ENCODE peak calls at places on chromosomes 6 and 20, in eight cellular contexts. F is astrocyte of the spinal cord; U is activated T-helper 9 cell treated with anti-CD3 and anti-CD28 coated beads, Interleukin-2, amount 50 U/mL, for 16 hours; O is pancreas; B is fibroblast of mammary gland; Y is NCI-H2107; W is GDM1; A is stimulated activated CD4-positive, alpha-beta T cell treated with anti-CD3 and anti-CD28 coated beads, Interleukin-15, amount 100 ng/mL, for 1 hour. Q is an unnamed sample.

GRCh38 chr6:105711216-105711615 is 308.3 kb upstream of the PREP start:
- DNase-seq in F (no peak), U (no peak), O (no peak), B (peak; percentile 45), Y (no peak), W (no peak), A (no peak), Q (peak; percentile 25)

GRCh38 chr6:46014511-46015118 is 1.0 kb downstream of the CLIC5 start:
- DNase-seq in F (peak; percentile 5), U (no peak), O (no peak), B (no peak), Y (no peak), W (no peak), A (peak; percentile 5), Q (no peak)

GRCh38 chr6:104409913-104410312 is 449.8 kb downstream of the HACE1 start:
- DNase-seq in F (no peak), U (no peak), O (no peak), B (peak; percentile 37), Y (no peak), W (no peak), A (no peak), Q (no peak)

GRCh38 chr20:48694466-48694865 is 133.3 kb downstream of the PREX1 start:
- DNase-seq in F (no peak), U (no peak), O (no peak), B (no peak), Y (no peak), W (no peak), A (no peak), Q (no peak)

GRCh38 chr6:159807150-159807859 is 7.2 kb downstream of the PNLDC1 start:
- DNase-seq in F (no peak), U (no peak), O (no peak), B (no peak), Y (no peak), W (no peak), A (no peak), Q (no peak)

GRCh38 chr20:41150664-41151063 is 13.3 kb downstream of the PLCG1 start:
- DNase-seq in F (no peak), U (no peak), O (no peak), B (peak; percentile 23), Y (no peak), W (peak; percentile 22), A (no peak), Q (peak; percentile 54)

GRCh38 chr20:2585811-2586210 is 49.4 kb downstream of the TMC2 start:
- DNase-seq in F (peak; percentile 71), U (no peak), O (no peak), B (peak; percentile 70), Y (no peak), W (no peak), A (no peak), Q (peak; percentile 16)

GRCh38 chr20:59994697-59995122 is 36.5 kb downstream of the CDH26 start:
- DNase-seq in F (no peak), U (no peak), O (no peak), B (peak; percentile 61), Y (no peak), W (no peak), A (no peak), Q (no peak)

GRCh38 chr6:45512594-45512993 is 134.9 kb upstream of the SUPT3H start:
- DNase-seq in F (no peak), U (no peak), O (no peak), B (no peak), Y (no peak), W (no peak), A (no peak), Q (no peak)

GRCh38 chr6:144415014-144415413 is 129.9 kb downstream of the UTRN start:
- DNase-seq in F (peak; percentile 79), U (no peak), O (no peak), B (peak; percentile 88), Y (no peak), W (no peak), A (no peak), Q (no peak)

GRCh38 chr6:70166088-70166958 is 136.6 kb downstream of the COL9A1 start:
- DNase-seq in F (peak; percentile 32), U (no peak), O (peak; percentile 86), B (peak; percentile 38), Y (peak; percentile 9), W (no peak), A (peak; percentile 1), Q (peak; percentile 67)

GRCh38 chr6:69286341-69286740 is 510.5 kb downstream of the LMBRD1 start:
- DNase-seq in F (no peak), U (no peak), O (no peak), B (no peak), Y (no peak), W (no peak), A (no peak), Q (no peak)

GRCh38 chr6:117231466-117231865 is 33.9 kb upstream of the VGLL2 start:
- DNase-seq in F (no peak), U (no peak), O (no peak), B (no peak), Y (no peak), W (no peak), A (no peak), Q (no peak)

GRCh38 chr6:3394671-3395070 is 62.2 kb downstream of the SLC22A23 start:
- DNase-seq in F (no peak), U (no peak), O (no peak), B (no peak), Y (no peak), W (no peak), A (no peak), Q (no peak)

GRCh38 chr6:164129218-164129617 is 714.7 kb downstream of the QKI start:
- DNase-seq in F (no peak), U (no peak), O (no peak), B (no peak), Y (no peak), W (no peak), A (no peak), Q (no peak)

GRCh38 chr6:48084201-48084600 is 26.8 kb downstream of the PTCHD4 start:
- DNase-seq in F (no peak), U (no peak), O (no peak), B (no peak), Y (no peak), W (no peak), A (no peak), Q (no peak)

GRCh38 chr6:169859401-169859977 is 108.1 kb downstream of the ERMARD start:
- DNase-seq in F (no peak), U (no peak), O (peak; percentile 18), B (no peak), Y (no peak), W (no peak), A (no peak), Q (no peak)

GRCh38 chr6:37242429-37243052 is 15.0 kb upstream of the TBC1D22B start:
- DNase-seq in F (peak; percentile 99), U (no peak), O (no peak), B (peak; percentile 98), Y (no peak), W (no peak), A (no peak), Q (peak; percentile 88)

GRCh38 chr20:40547492-40548129 is 141.4 kb downstream of the MAFB start:
- DNase-seq in F (peak; percentile 32), U (no peak), O (no peak), B (no peak), Y (no peak), W (no peak), A (no peak), Q (no peak)

GRCh38 chr20:36105731-36106226 is 48.8 kb upstream of the EPB41L1 start:
- DNase-seq in F (no peak), U (no peak), O (peak; percentile 95), B (no peak), Y (no peak), W (no peak), A (no peak), Q (no peak)

GRCh38 chr6:169316651-169317050 is 63.0 kb upstream of the THBS2 start:
- DNase-seq in F (no peak), U (no peak), O (no peak), B (no peak), Y (no peak), W (no peak), A (no peak), Q (peak; percentile 57)

GRCh38 chr6:61538765-61539164 is 747.3 kb downstream of the KHDRBS2 start:
- DNase-seq in F (no peak), U (no peak), O (no peak), B (no peak), Y (no peak), W (no peak), A (no peak), Q (no peak)

GRCh38 chr6:136031982-136032381 is 180.5 kb downstream of the PDE7B start:
- DNase-seq in F (peak; percentile 69), U (no peak), O (no peak), B (peak; percentile 83), Y (no peak), W (no peak), A (no peak), Q (peak; percentile 54)

GRCh38 chr6:9404351-9405146 is 969.2 kb upstream of the SLC35B3 start:
- DNase-seq in F (peak; percentile 44), U (no peak), O (no peak), B (peak; percentile 28), Y (no peak), W (no peak), A (no peak), Q (peak; percentile 2)

GRCh38 chr6:88502391-88502790 is 336.2 kb upstream of the CNR1 start:
- DNase-seq in F (no peak), U (no peak), O (no peak), B (no peak), Y (no peak), W (no peak), A (no peak), Q (no peak)

GRCh38 chr20:20364016-20364746 is 3.7 kb upstream of the INSM1 start:
- DNase-seq in F (no peak), U (no peak), O (no peak), B (no peak), Y (peak; percentile 67), W (no peak), A (no peak), Q (no peak)

GRCh38 chr20:49507741-49508434 is 25.4 kb upstream of the KCNB1 start:
- DNase-seq in F (no peak), U (no peak), O (no peak), B (no peak), Y (no peak), W (no peak), A (no peak), Q (no peak)

GRCh38 chr6:45001663-45002062 is 326.5 kb upstream of the RUNX2 start:
- DNase-seq in F (no peak), U (no peak), O (no peak), B (no peak), Y (no peak), W (no peak), A (no peak), Q (no peak)

GRCh38 chr6:118509009-118509617 is 39.0 kb upstream of the PLN start:
- DNase-seq in F (peak; percentile 54), U (no peak), O (no peak), B (peak; percentile 54), Y (no peak), W (no peak), A (no peak), Q (peak; percentile 18)

GRCh38 chr20:49633023-49633422 is 65.1 kb upstream of the PTGIS start:
- DNase-seq in F (no peak), U (no peak), O (no peak), B (no peak), Y (no peak), W (no peak), A (no peak), Q (no peak)

GRCh38 chr6:132405143-132405915 is 4.1 kb upstream of the MOXD1 start:
- DNase-seq in F (peak; percentile 53), U (no peak), O (no peak), B (peak; percentile 40), Y (no peak), W (no peak), A (no peak), Q (no peak)

GRCh38 chr6:28880894-28881780 is 42.6 kb downstream of the TRIM27 start:
- DNase-seq in F (peak; percentile 76), U (no peak), O (no peak), B (peak; percentile 76), Y (no peak), W (peak; percentile 67), A (peak; percentile 45), Q (peak; percentile 59)

Q was measured in AG08395.